ENCODE peak calls at places on chromosomes 2 and 18, in four cellular contexts. One of them, this sample, is unnamed.

GRCh38 chr18:76495435-76496199 is 575 bp upstream of the ZNF516 start:
- DNase-seq in left ventricle myocardium inferior: no peak
- DNase-seq in IMR-90: peak; percentile 65
- DNase-seq in osteoblast: peak; percentile 88
- DNase-seq in this sample: peak; percentile 52

GRCh38 chr2:4140284-4140962 is 437.0 kb downstream of the DCDC2C start:
- DNase-seq in osteoblast: no peak
- DNase-seq in left ventricle myocardium inferior: no peak
- DNase-seq in IMR-90: no peak
- DNase-seq in this sample: no peak

GRCh38 chr2:11598228-11598731 is 64.4 kb downstream of the GREB1 start:
- DNase-seq in osteoblast: no peak
- DNase-seq in IMR-90: no peak
- DNase-seq in left ventricle myocardium inferior: no peak
- DNase-seq in this sample: no peak

GRCh38 chr2:49178656-49179055 is 24.3 kb upstream of the FSHR start:
- DNase-seq in osteoblast: no peak
- DNase-seq in IMR-90: no peak
- DNase-seq in left ventricle myocardium inferior: no peak
- DNase-seq in this sample: no peak

GRCh38 chr2:41930807-41931566 is 116.8 kb upstream of the PKDCC start:
- DNase-seq in IMR-90: no peak
- DNase-seq in osteoblast: peak; percentile 38
- DNase-seq in left ventricle myocardium inferior: no peak
- DNase-seq in this sample: peak; percentile 93

GRCh38 chr2:113240150-113240914 is 38.4 kb downstream of the PAX8 start:
- DNase-seq in osteoblast: peak; percentile 99
- DNase-seq in left ventricle myocardium inferior: peak; percentile 90
- DNase-seq in IMR-90: peak; percentile 97
- DNase-seq in this sample: peak; percentile 86

GRCh38 chr2:179272406-179273192 is 8.0 kb upstream of the SESTD1 start:
- DNase-seq in left ventricle myocardium inferior: no peak
- DNase-seq in osteoblast: no peak
- DNase-seq in IMR-90: peak; percentile 73
- DNase-seq in this sample: peak; percentile 89

GRCh38 chr2:128236491-128237035 is 82.1 kb downstream of the HS6ST1 start:
- DNase-seq in IMR-90: peak; percentile 94
- DNase-seq in left ventricle myocardium inferior: no peak
- DNase-seq in osteoblast: peak; percentile 90
- DNase-seq in this sample: peak; percentile 81

GRCh38 chr2:241535871-241536639 is 22.5 kb upstream of the BOK start:
- DNase-seq in IMR-90: no peak
- DNase-seq in left ventricle myocardium inferior: no peak
- DNase-seq in osteoblast: peak; percentile 66
- DNase-seq in this sample: no peak

GRCh38 chr18:60662491-60662890 is 289.9 kb upstream of the MC4R start:
- DNase-seq in osteoblast: no peak
- DNase-seq in left ventricle myocardium inferior: no peak
- DNase-seq in IMR-90: no peak
- DNase-seq in this sample: no peak

GRCh38 chr2:118227698-118228508 is 139.6 kb downstream of the INSIG2 start:
- DNase-seq in IMR-90: no peak
- DNase-seq in osteoblast: no peak
- DNase-seq in left ventricle myocardium inferior: no peak
- DNase-seq in this sample: no peak

GRCh38 chr2:145909175-145909574 is 1389.3 kb upstream of the ZEB2 start:
- DNase-seq in left ventricle myocardium inferior: no peak
- DNase-seq in osteoblast: no peak
- DNase-seq in IMR-90: no peak
- DNase-seq in this sample: peak; percentile 16

GRCh38 chr2:144456680-144457079 is 63.2 kb downstream of the ZEB2 start:
- DNase-seq in left ventricle myocardium inferior: no peak
- DNase-seq in osteoblast: peak; percentile 51
- DNase-seq in IMR-90: peak; percentile 97
- DNase-seq in this sample: peak; percentile 92

GRCh38 chr2:217838409-217838831 is 164.4 kb downstream of the TNS1 start:
- DNase-seq in IMR-90: no peak
- DNase-seq in left ventricle myocardium inferior: peak; percentile 57
- DNase-seq in osteoblast: peak; percentile 50
- DNase-seq in this sample: no peak

GRCh38 chr2:105005170-105005569 is 32.7 kb upstream of the MRPS9 start:
- DNase-seq in osteoblast: no peak
- DNase-seq in left ventricle myocardium inferior: no peak
- DNase-seq in IMR-90: no peak
- DNase-seq in this sample: no peak

GRCh38 chr2:239787651-239788050 is 237.5 kb downstream of the NDUFA10 start:
- DNase-seq in osteoblast: no peak
- DNase-seq in left ventricle myocardium inferior: no peak
- DNase-seq in IMR-90: no peak
- DNase-seq in this sample: no peak
- H3K4me3 ChIP-seq in osteoblast: no peak overlapping the region
- H3K4me3 ChIP-seq in left ventricle myocardium inferior: no peak overlapping the region
- H3K4me3 ChIP-seq in IMR-90: no peak overlapping the region
- H3K4me3 ChIP-seq in this sample: no peak overlapping the region

GRCh38 chr2:224523626-224524577 is 61.3 kb downstream of the CUL3 start:
- DNase-seq in osteoblast: no peak
- DNase-seq in IMR-90: peak; percentile 18
- DNase-seq in left ventricle myocardium inferior: no peak
- DNase-seq in this sample: peak; percentile 67
- H3K4me3 ChIP-seq in osteoblast: no peak overlapping the region
- H3K4me3 ChIP-seq in IMR-90: no peak overlapping the region
- H3K4me3 ChIP-seq in left ventricle myocardium inferior: no peak overlapping the region
- H3K4me3 ChIP-seq in this sample: no peak overlapping the region

DNA sequence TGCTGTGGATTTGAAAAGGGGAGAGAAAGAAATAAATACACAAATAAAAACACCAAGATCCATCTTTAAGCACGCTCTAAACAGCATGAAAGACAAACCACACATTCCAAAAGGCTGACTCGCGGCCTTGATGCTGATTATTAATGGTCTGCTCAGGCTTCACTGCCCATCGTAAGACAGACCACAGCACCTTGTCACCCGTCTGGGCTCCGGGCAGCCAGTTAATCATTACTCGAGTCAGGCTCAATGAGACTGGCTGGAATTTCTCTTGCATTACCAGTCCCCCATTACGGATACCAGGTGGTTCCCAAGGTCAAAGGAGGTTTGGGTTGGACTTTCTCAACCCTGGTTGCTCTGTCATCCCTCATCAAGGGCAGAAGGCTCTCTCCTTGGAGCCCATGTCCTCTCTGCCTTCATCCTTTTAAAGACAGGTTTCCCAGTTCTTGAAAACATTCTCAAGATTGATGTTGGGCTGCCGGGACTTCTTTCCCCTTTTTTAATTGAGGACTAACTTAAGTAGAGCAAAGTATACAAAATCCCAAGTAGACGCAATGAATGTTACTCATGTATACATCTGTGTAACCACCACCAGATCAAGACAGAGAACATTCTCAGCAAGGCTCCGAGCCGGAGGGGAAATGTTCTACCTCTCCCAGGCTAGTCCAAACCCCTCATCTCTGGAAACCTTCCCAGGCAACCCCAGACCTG is 8.1 kb downstream of the SMAD7 start:
- DNase-seq in left ventricle myocardium inferior: no peak
- DNase-seq in osteoblast: peak; percentile 96
- DNase-seq in IMR-90: peak; percentile 92
- DNase-seq in this sample: peak; percentile 95
- H3K4me3 ChIP-seq in left ventricle myocardium inferior: peak overlapping the region; percentile 94
- H3K4me3 ChIP-seq in osteoblast: peak overlapping the region; percentile 97
- H3K4me3 ChIP-seq in IMR-90: no peak overlapping the region
- H3K4me3 ChIP-seq in this sample: no peak overlapping the region

DNA sequence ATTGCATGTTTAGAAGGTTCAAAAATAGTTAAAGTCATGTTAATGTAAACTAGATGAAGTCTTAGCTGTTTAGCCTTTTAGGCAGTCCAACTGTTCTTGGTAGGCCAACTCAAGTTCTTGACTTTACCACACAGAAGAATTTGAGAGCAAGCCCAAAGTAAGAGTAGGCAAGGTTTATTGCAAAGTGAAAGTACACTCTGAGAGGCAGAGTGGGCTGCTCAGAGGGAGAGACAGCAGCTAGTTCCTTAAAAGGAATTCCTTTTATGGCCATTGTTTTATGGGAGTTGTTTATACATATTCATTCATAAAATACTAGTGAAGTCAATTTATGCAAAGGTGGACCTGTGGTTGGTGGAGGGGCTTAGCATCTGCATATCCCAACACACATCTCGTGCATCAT is 110.6 kb upstream of the GULP1 start:
- DNase-seq in osteoblast: no peak
- DNase-seq in IMR-90: peak; percentile 4
- DNase-seq in left ventricle myocardium inferior: no peak
- DNase-seq in this sample: peak; percentile 23
- H3K4me3 ChIP-seq in osteoblast: peak overlapping the region; percentile 13
- H3K4me3 ChIP-seq in IMR-90: no peak overlapping the region
- H3K4me3 ChIP-seq in left ventricle myocardium inferior: no peak overlapping the region
- H3K4me3 ChIP-seq in this sample: no peak overlapping the region

DNA sequence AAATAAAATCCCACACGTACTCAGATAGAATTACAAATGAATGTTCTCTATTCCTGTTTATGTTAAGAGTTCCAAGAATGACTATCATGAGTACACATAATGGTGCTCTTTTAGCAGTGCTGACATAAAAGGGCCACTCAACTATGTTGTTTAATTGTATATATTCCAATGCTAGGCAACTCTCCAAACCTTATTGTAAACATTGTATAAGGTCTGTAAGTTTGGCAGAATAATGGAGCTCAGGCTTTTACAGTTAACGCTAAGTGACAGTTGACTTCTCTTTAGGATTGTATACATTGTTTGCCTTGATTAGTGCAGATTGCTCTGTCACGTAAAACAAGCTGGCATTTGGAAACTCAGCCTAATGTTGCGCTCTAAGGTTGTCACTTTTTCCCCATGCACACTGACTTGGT is 20.8 kb downstream of the RBMS1 start:
- DNase-seq in osteoblast: no peak
- DNase-seq in IMR-90: peak; percentile 94
- DNase-seq in left ventricle myocardium inferior: no peak
- DNase-seq in this sample: peak; percentile 73
- H3K4me3 ChIP-seq in osteoblast: no peak overlapping the region
- H3K4me3 ChIP-seq in IMR-90: peak overlapping the region; percentile 14
- H3K4me3 ChIP-seq in left ventricle myocardium inferior: no peak overlapping the region
- H3K4me3 ChIP-seq in this sample: no peak overlapping the region

GRCh38 chr2:232486558-232487384 is 863 bp downstream of the ECEL1 start:
- DNase-seq in left ventricle myocardium inferior: peak; percentile 9
- DNase-seq in osteoblast: peak; percentile 81
- DNase-seq in IMR-90: no peak
- DNase-seq in this sample: no peak
- H3K4me3 ChIP-seq in left ventricle myocardium inferior: peak overlapping the region; percentile 43
- H3K4me3 ChIP-seq in osteoblast: no peak overlapping the region
- H3K4me3 ChIP-seq in IMR-90: no peak overlapping the region
- H3K4me3 ChIP-seq in this sample: no peak overlapping the region